ENCODE peak calls at places on chromosome 5, in five cellular contexts. D, X, J, U and Q are unnamed samples.

GRCh38 chr5:81994679-81995078 is 22.9 kb downstream of the ATG10 start:
- DNase-seq in D (no peak), X (no peak), J (no peak), U (no peak), Q (no peak)

GRCh38 chr5:141877478-141878185 is 578 bp downstream of the PCDH1 start:
- DNase-seq in D (no peak), X (no peak), J (peak), U (peak), Q (peak)

GRCh38 chr5:86360801-86361200 is 256.9 kb upstream of the COX7C start:
- DNase-seq in D (no peak), X (no peak), J (no peak), U (no peak), Q (no peak)

GRCh38 chr5:37955748-37956147 is 115.9 kb upstream of the GDNF start:
- DNase-seq in D (no peak), X (no peak), J (no peak), U (no peak), Q (no peak)

GRCh38 chr5:2254880-2255750 is 372.4 kb upstream of the IRX4 start:
- DNase-seq in D (no peak), X (no peak), J (no peak), U (no peak), Q (no peak)

GRCh38 chr5:132417010-132417439 is 47.5 kb downstream of the SLC22A5 start:
- DNase-seq in D (no peak), X (no peak), J (no peak), U (no peak), Q (peak)

GRCh38 chr5:115624994-115625393 is 842 bp downstream of the TMED7 start:
- DNase-seq in D (no peak), X (no peak), J (peak), U (no peak), Q (no peak)

GRCh38 chr5:132500244-132500930 is 9.8 kb upstream of the IRF1 start:
- DNase-seq in D (no peak), X (no peak), J (no peak), U (no peak), Q (no peak)

GRCh38 chr5:180636403-180637075 is 12.9 kb downstream of the FLT4 start:
- DNase-seq in D (no peak), X (peak), J (no peak), U (no peak), Q (peak)

GRCh38 chr5:180172447-180173197 is 36.4 kb downstream of the RASGEF1C start:
- DNase-seq in D (no peak), X (no peak), J (no peak), U (no peak), Q (no peak)

GRCh38 chr5:34831328-34831727 is 7.6 kb upstream of the TTC23L start:
- DNase-seq in D (no peak), X (no peak), J (no peak), U (no peak), Q (no peak)

GRCh38 chr5:167488371-167488770 is 803.1 kb upstream of the WWC1 start:
- DNase-seq in D (no peak), X (peak), J (no peak), U (no peak), Q (no peak)

GRCh38 chr5:579746-580366 is 32.3 kb upstream of the CEP72 start:
- DNase-seq in D (no peak), X (no peak), J (no peak), U (no peak), Q (no peak)

GRCh38 chr5:154084255-154084654 is 45.5 kb downstream of the MFAP3 start:
- DNase-seq in D (no peak), X (no peak), J (no peak), U (no peak), Q (no peak)

GRCh38 chr5:10904862-10905432 is 143.9 kb upstream of the DAP start:
- DNase-seq in D (no peak), X (no peak), J (no peak), U (no peak), Q (no peak)

GRCh38 chr5:5276471-5276870 is 136.3 kb downstream of the ADAMTS16 start:
- DNase-seq in D (no peak), X (no peak), J (no peak), U (no peak), Q (no peak)

GRCh38 chr5:81209386-81209785 is 23.7 kb upstream of the CKMT2 start:
- DNase-seq in D (no peak), X (no peak), J (no peak), U (no peak), Q (no peak)

GRCh38 chr5:10797246-10797645 is 36.2 kb upstream of the DAP start:
- DNase-seq in D (no peak), X (no peak), J (no peak), U (no peak), Q (no peak)

GRCh38 chr5:6467591-6467990 is 18.9 kb downstream of the UBE2QL1 start:
- DNase-seq in D (no peak), X (no peak), J (no peak), U (no peak), Q (no peak)

GRCh38 chr5:124515494-124516222 is 230.8 kb downstream of the ZNF608 start:
- DNase-seq in D (no peak), X (no peak), J (no peak), U (no peak), Q (no peak)

GRCh38 chr5:107602896-107603295 is 67.8 kb downstream of the EFNA5 start:
- DNase-seq in D (no peak), X (no peak), J (no peak), U (no peak), Q (no peak)

GRCh38 chr5:466661-467310 is 23.8 kb downstream of the EXOC3 start:
- DNase-seq in D (no peak), X (no peak), J (no peak), U (no peak), Q (peak)

GRCh38 chr5:55151923-55152842 is 7.8 kb upstream of the GPX8 start:
- DNase-seq in D (no peak), X (peak), J (no peak), U (no peak), Q (no peak)

GRCh38 chr5:172691886-172692285 is 50.8 kb downstream of the NEURL1B start:
- DNase-seq in D (no peak), X (no peak), J (no peak), U (no peak), Q (peak)

GRCh38 chr5:172690258-172691075 is 49.4 kb downstream of the NEURL1B start:
- DNase-seq in D (no peak), X (no peak), J (no peak), U (no peak), Q (peak)

GRCh38 chr5:172687983-172688734 is 47.1 kb downstream of the NEURL1B start:
- DNase-seq in D (no peak), X (no peak), J (no peak), U (peak), Q (peak)

GRCh38 chr5:172688735-172689572 is 47.9 kb downstream of the NEURL1B start:
- DNase-seq in D (peak), X (no peak), J (no peak), U (peak), Q (peak)

GRCh38 chr5:172689801-172690200 is 48.7 kb downstream of the NEURL1B start:
- DNase-seq in D (no peak), X (no peak), J (no peak), U (no peak), Q (peak)
- H3K27ac ChIP-seq in D (no peak), X (no peak), J (no peak), U (peak), Q (no peak)

GRCh38 chr5:157109744-157110143 is 900 bp upstream of the HAVCR2 start:
- DNase-seq in D (peak), X (no peak), J (peak), U (no peak), Q (no peak)

GRCh38 chr5:157115502-157115901 is 6.7 kb upstream of the HAVCR2 start:
- DNase-seq in D (no peak), X (no peak), J (no peak), U (no peak), Q (no peak)

GRCh38 chr5:157115012-157115411 is 6.2 kb upstream of the HAVCR2 start:
- DNase-seq in D (no peak), X (no peak), J (no peak), U (no peak), Q (no peak)

GRCh38 chr5:157116483-157116954 is 7.7 kb upstream of the HAVCR2 start:
- DNase-seq in D (no peak), X (no peak), J (no peak), U (no peak), Q (no peak)

GRCh38 chr5:157113007-157113406 is 4.2 kb upstream of the HAVCR2 start:
- DNase-seq in D (no peak), X (no peak), J (no peak), U (no peak), Q (no peak)
- H3K4me3 ChIP-seq in D (no peak), X (no peak), J (no peak), U (no peak), Q (no peak)

GRCh38 chr5:178152491-178153444 is 917 bp downstream of the NHP2 start:
- DNase-seq in D (no peak), X (no peak), J (no peak), U (no peak), Q (no peak)
- H3K27ac ChIP-seq in D (peak), X (peak), J (peak), U (peak), Q (no peak)

GRCh38 chr5:80189201-80189600 is 66.6 kb downstream of the SERINC5 start:
- DNase-seq in D (no peak), X (no peak), J (no peak), U (no peak), Q (no peak)
- H3K4me3 ChIP-seq in D (peak), X (no peak), J (peak), U (no peak), Q (no peak)